ENCODE peak calls at places on chromosome 15, in eight cellular contexts. E is suprapubic skin, P is sigmoid colon, X is stomach, L is spleen, G is breast epithelium, Q is K562, I is transverse colon. O is an unnamed sample.

GRCh38 chr15:62164500-62165028 is 521 bp downstream of the C2CD4B start:
- DNase-seq in E (no peak), P (no peak), X (no peak), L (peak; percentile 76), G (no peak), Q (no peak), I (peak; percentile 15), O (no peak)

GRCh38 chr15:96273317-96274086 is 57.0 kb upstream of the NR2F2 start:
- DNase-seq in E (no peak), P (no peak), X (no peak), L (no peak), G (no peak), Q (peak; percentile 93), I (no peak), O (no peak)

GRCh38 chr15:33706173-33706572 is 262.1 kb upstream of the CHRM5 start:
- DNase-seq in E (no peak), P (no peak), X (no peak), L (no peak), G (no peak), Q (no peak), I (no peak), O (no peak)

GRCh38 chr15:44798815-44799214 is 62.5 kb downstream of the TRIM69 start:
- DNase-seq in E (no peak), P (no peak), X (no peak), L (no peak), G (no peak), Q (peak; percentile 41), I (no peak), O (no peak)

GRCh38 chr15:76310470-76311070 is 699 bp downstream of the ETFA start:
- DNase-seq in E (no peak), P (no peak), X (no peak), L (no peak), G (no peak), Q (no peak), I (no peak), O (no peak)

GRCh38 chr15:94467034-94467433 is 235.7 kb downstream of the MCTP2 start:
- DNase-seq in E (no peak), P (no peak), X (no peak), L (no peak), G (no peak), Q (no peak), I (no peak), O (no peak)

GRCh38 chr15:68431792-68432401 is at the start of gene ITGA11:
- DNase-seq in E (no peak), P (peak; percentile 74), X (peak; percentile 56), L (no peak), G (peak; percentile 48), Q (peak; percentile 25), I (peak; percentile 48), O (peak; percentile 55)

GRCh38 chr15:99614749-99615288 is 49.0 kb downstream of the MEF2A start:
- DNase-seq in E (no peak), P (no peak), X (no peak), L (no peak), G (no peak), Q (no peak), I (no peak), O (no peak)

GRCh38 chr15:100170280-100170654 is 171.5 kb downstream of the ADAMTS17 start:
- DNase-seq in E (no peak), P (no peak), X (no peak), L (no peak), G (no peak), Q (no peak), I (no peak), O (no peak)

GRCh38 chr15:94232107-94232506 is 746 bp downstream of the MCTP2 start:
- DNase-seq in E (no peak), P (no peak), X (no peak), L (no peak), G (no peak), Q (no peak), I (no peak), O (no peak)

GRCh38 chr15:43771816-43772215 is 5.0 kb downstream of the ELL3 start:
- DNase-seq in E (no peak), P (no peak), X (no peak), L (no peak), G (no peak), Q (no peak), I (no peak), O (no peak)

GRCh38 chr15:81118361-81118760 is 15.7 kb upstream of the CFAP161 start:
- DNase-seq in E (no peak), P (no peak), X (no peak), L (no peak), G (no peak), Q (no peak), I (no peak), O (no peak)

GRCh38 chr15:71940004-71940588 is 129.7 kb downstream of the NR2E3 start:
- DNase-seq in E (no peak), P (no peak), X (no peak), L (no peak), G (no peak), Q (no peak), I (no peak), O (no peak)

GRCh38 chr15:74873036-74873755 is at the start of gene SCAMP2:
- DNase-seq in E (peak; percentile 96), P (peak; percentile 98), X (peak; percentile 94), L (peak; percentile 97), G (peak; percentile 92), Q (peak; percentile 97), I (peak; percentile 95), O (peak; percentile 92)
- TF ChIP-seq POLR2A in E (no peak), P (peak; percentile 82), X (no peak), L (peak; percentile 72), G (peak; percentile 44), Q (peak; percentile 96), I (peak; percentile 92), O (peak; percentile 74)

GRCh38 chr15:57604502-57604901 is 12.8 kb downstream of the MYZAP start:
- DNase-seq in E (no peak), P (no peak), X (peak; percentile 57), L (no peak), G (peak; percentile 81), Q (no peak), I (no peak), O (peak; percentile 31)

GRCh38 chr15:57605491-57605890 is 13.8 kb downstream of the MYZAP start:
- DNase-seq in E (no peak), P (no peak), X (no peak), L (no peak), G (no peak), Q (no peak), I (no peak), O (no peak)

GRCh38 chr15:57607570-57608000 is 15.9 kb downstream of the MYZAP start:
- DNase-seq in E (peak; percentile 69), P (no peak), X (peak; percentile 73), L (no peak), G (no peak), Q (no peak), I (peak; percentile 85), O (no peak)

GRCh38 chr15:57606816-57607215 is 15.1 kb downstream of the MYZAP start:
- DNase-seq in E (no peak), P (no peak), X (no peak), L (no peak), G (no peak), Q (no peak), I (no peak), O (no peak)

GRCh38 chr15:57606048-57606447 is 14.3 kb downstream of the MYZAP start:
- DNase-seq in E (no peak), P (no peak), X (no peak), L (no peak), G (no peak), Q (no peak), I (no peak), O (no peak)
- H3K4me1 ChIP-seq in E (peaks cover 14% of the 10 kb centered on the region), P (peaks cover 28% of the 10 kb centered on the region), X (peaks cover 19% of the 10 kb centered on the region), L (no peaks in the 10 kb centered on the region), G (peaks cover 10% of the 10 kb centered on the region), Q (no peaks in the 10 kb centered on the region), I (peaks cover 28% of the 10 kb centered on the region), O (peaks cover 15% of the 10 kb centered on the region)

GRCh38 chr15:92779874-92780273 is 120.2 kb upstream of the CHD2 start:
- DNase-seq in E (no peak), P (no peak), X (no peak), L (no peak), G (no peak), Q (no peak), I (no peak), O (no peak)

GRCh38 chr15:92781925-92782453 is 118.1 kb upstream of the CHD2 start:
- DNase-seq in E (no peak), P (no peak), X (no peak), L (no peak), G (no peak), Q (no peak), I (no peak), O (no peak)

DNA sequence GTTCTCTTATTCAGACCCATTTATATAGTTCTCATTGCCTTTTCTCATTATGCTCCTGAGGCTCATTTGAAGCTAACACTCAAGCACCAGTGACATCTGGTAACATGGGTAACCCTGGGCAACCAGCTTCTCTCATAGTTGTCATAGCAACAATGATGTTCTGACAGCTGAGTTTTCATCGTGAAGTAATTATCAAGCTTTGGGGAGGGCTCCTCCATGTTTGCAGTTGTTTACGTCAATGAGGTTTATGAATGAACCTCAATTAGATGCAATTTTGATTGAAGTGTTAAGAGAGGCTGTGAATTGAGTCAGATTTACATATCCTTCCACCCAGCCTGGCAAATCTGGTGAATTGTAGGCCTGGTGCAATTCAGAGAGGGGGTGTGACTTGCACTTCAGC is 119.3 kb upstream of the CHD2 start:
- DNase-seq in E (no peak), P (no peak), X (no peak), L (no peak), G (no peak), Q (no peak), I (no peak), O (no peak)
- TF ChIP-seq POLR2AphosphoS5 in E (no peak), P (no peak), X (no peak), L (no peak), G (no peak), Q (no peak), I (no peak), O (no peak)

DNA sequence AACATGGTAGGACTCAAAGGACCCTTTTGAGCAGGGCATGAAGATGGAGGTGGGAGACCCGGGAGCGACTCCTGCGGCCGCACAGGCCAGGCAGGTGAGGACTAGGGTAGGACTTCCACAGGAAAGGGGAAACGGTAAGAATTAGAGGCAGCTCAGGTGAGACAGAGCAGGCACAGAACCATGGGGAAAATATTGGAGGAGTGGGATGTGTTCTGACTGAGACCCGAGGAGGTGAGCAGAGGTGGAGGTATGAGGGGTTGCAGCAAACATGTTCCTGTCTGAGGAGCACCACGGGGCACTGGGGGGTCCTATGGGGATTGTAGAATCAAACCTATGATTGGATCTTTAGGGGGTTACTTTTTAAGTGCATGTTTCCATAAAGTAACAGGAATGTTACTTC is 1.4 kb upstream of the ISG20 start:
- DNase-seq in E (peak; percentile 43), P (peak; percentile 43), X (no peak), L (peak; percentile 69), G (no peak), Q (no peak), I (no peak), O (no peak)
- TF ChIP-seq POLR2A in E (no peak), P (no peak), X (no peak), L (no peak), G (no peak), Q (no peak), I (no peak), O (no peak)